ENCODE peak calls at places on chromosomes 16 and 17, in six cellular contexts. C, V, Z, I, K and Q are unnamed samples.

GRCh38 chr16:72924487-72924886 is 123.4 kb downstream of the ZFHX3 start:
- DNase-seq in K (no peak), Z (no peak), I (no peak), C (no peak), V (no peak), Q (no peak)

GRCh38 chr17:42135664-42136653 is 13.4 kb downstream of the HSPB9 start:
- DNase-seq in Z (no peak), C (no peak), K (peak; percentile 16), I (peak; percentile 62), V (peak; percentile 90), Q (no peak)

GRCh38 chr17:76523084-76524037 is 14.1 kb downstream of the CYGB start:
- DNase-seq in C (no peak), Z (no peak), I (peak; percentile 85), K (peak; percentile 30), V (peak; percentile 22), Q (no peak)

GRCh38 chr16:14405611-14406537 is 224.2 kb downstream of the PARN start:
- DNase-seq in K (no peak), V (no peak), C (no peak), Z (no peak), I (no peak), Q (no peak)

GRCh38 chr16:85428168-85428898 is 184.8 kb upstream of the GSE1 start:
- DNase-seq in Z (no peak), K (no peak), C (no peak), I (peak; percentile 51), V (no peak), Q (no peak)

GRCh38 chr17:32523827-32524552 is 37.2 kb downstream of the CDK5R1 start:
- DNase-seq in I (no peak), C (no peak), K (no peak), Z (no peak), V (no peak), Q (no peak)

GRCh38 chr17:38627957-38628356 is 22.2 kb upstream of the SRCIN1 start:
- DNase-seq in V (no peak), C (no peak), I (no peak), Z (no peak), K (no peak), Q (no peak)

GRCh38 chr16:13269905-13270528 is 368.6 kb downstream of the SHISA9 start:
- DNase-seq in C (no peak), V (no peak), K (no peak), I (no peak), Z (no peak), Q (no peak)

GRCh38 chr16:66382966-66383299 is 16.4 kb downstream of the CDH5 start:
- DNase-seq in Z (no peak), V (no peak), K (no peak), C (peak; percentile 52), I (no peak), Q (peak; percentile 31)